ENCODE peak calls at places on chromosome 6, in four cellular contexts. E is mesendoderm, D is fibroblast of lung, K is mesenchymal stem cell. O is an unnamed sample. For H3K4me1, the result is how much of the 10 kb centered on the place peaks cover.

GRCh38 chr6:81075974-81076373 is 676.5 kb downstream of the TENT5A start:
- DNase-seq in E (peak), D (peak), K (peak), O (peak)

GRCh38 chr6:34140075-34140474 is 5.8 kb downstream of the GRM4 start:
- DNase-seq in E (no peak), D (no peak), K (no peak), O (no peak)

GRCh38 chr6:137013031-137013430 is 31.7 kb downstream of the IL20RA start:
- DNase-seq in E (no peak), D (no peak), K (no peak), O (no peak)

GRCh38 chr6:27260339-27260738 is 12.8 kb downstream of the PRSS16 start:
- DNase-seq in E (peak), D (no peak), K (no peak), O (peak)

GRCh38 chr6:43698584-43699349 is 11.2 kb upstream of the MRPS18A start:
- DNase-seq in E (peak), D (peak), K (peak), O (no peak)

GRCh38 chr6:158042245-158042798 is 60.7 kb downstream of the SYNJ2 start:
- DNase-seq in E (peak), D (peak), K (peak), O (peak)

GRCh38 chr6:31732029-31732428 is 2.9 kb upstream of the DDAH2 start:
- DNase-seq in E (no peak), D (no peak), K (no peak), O (no peak)

GRCh38 chr6:52407467-52407866 is 12.7 kb upstream of the EFHC1 start:
- DNase-seq in E (peak), D (peak), K (peak), O (peak)

GRCh38 chr6:30814137-30815084 is 69.9 kb upstream of the DDR1 start:
- DNase-seq in E (peak), D (peak), K (peak), O (peak)

GRCh38 chr6:5695260-5696245 is 311.2 kb downstream of the NRN1 start:
- DNase-seq in E (peak), D (peak), K (peak), O (peak)

GRCh38 chr6:33708516-33709204 is 2.8 kb downstream of the UQCC2 start:
- DNase-seq in E (no peak), D (no peak), K (no peak), O (no peak)

GRCh38 chr6:78810698-78811097 is 56.7 kb upstream of the IRAK1BP1 start:
- DNase-seq in E (no peak), D (no peak), K (no peak), O (peak)

GRCh38 chr6:33583591-33584155 is 3.6 kb upstream of the BAK1 start:
- DNase-seq in E (peak), D (no peak), K (peak), O (peak)

GRCh38 chr6:144062757-144063156 is 32.6 kb downstream of the SF3B5 start:
- DNase-seq in E (no peak), D (no peak), K (no peak), O (no peak)

GRCh38 chr6:78781001-78781400 is 86.3 kb upstream of the IRAK1BP1 start:
- DNase-seq in E (no peak), D (no peak), K (no peak), O (no peak)

GRCh38 chr6:24743265-24743943 is 24.4 kb upstream of the C6orf62 start:
- DNase-seq in E (peak), D (peak), K (peak), O (peak)

GRCh38 chr6:37779111-37779800 is 40.3 kb upstream of the ZFAND3 start:
- DNase-seq in E (no peak), D (no peak), K (no peak), O (peak)

GRCh38 chr6:169529931-169530761 is 171.7 kb downstream of the WDR27 start:
- DNase-seq in E (no peak), D (peak), K (no peak), O (peak)

GRCh38 chr6:131381694-131382093 is 191.3 kb upstream of the ARG1 start:
- DNase-seq in E (no peak), D (peak), K (no peak), O (no peak)

GRCh38 chr6:7201732-7202541 is 94.2 kb downstream of the RREB1 start:
- DNase-seq in E (no peak), D (no peak), K (no peak), O (no peak)

GRCh38 chr6:35077006-35077712 is 64.0 kb downstream of the TCP11 start:
- DNase-seq in E (peak), D (no peak), K (no peak), O (no peak)

GRCh38 chr6:2197177-2197671 is 48.2 kb downstream of the GMDS start:
- DNase-seq in E (peak), D (peak), K (peak), O (no peak)

GRCh38 chr6:84738996-84739865 is 25.2 kb downstream of the TBX18 start:
- DNase-seq in E (no peak), D (no peak), K (no peak), O (no peak)

DNA sequence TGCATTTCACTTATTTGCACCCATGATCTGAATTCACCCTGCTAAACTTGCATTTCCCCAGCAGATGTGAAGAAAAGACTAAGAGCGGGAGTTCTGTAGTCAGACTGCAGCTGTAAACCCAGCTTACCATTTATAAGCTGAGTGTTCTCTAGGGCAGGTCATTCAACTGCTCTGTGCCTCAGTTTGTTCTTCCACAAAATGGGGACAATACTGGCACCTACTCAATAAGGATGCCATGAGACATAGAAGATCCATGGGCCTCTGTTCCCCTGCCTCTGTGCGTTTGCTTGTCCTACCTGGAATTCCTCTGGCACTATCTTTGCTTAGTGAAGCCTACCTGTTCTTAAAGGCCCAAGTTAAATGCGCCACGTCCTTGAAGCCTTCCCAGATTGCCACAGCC is 12.2 kb upstream of the MDFI start:
- DNase-seq in E (no peak), D (no peak), K (no peak), O (no peak)
- H3K9ac ChIP-seq in E (no peak), D (no peak), K (no peak), O (no peak)

GRCh38 chr6:109477725-109478124 is 5.3 kb downstream of the ZBTB24 start:
- DNase-seq in E (peak), D (no peak), K (no peak), O (no peak)
- H3K4me3 ChIP-seq in E (no peak), D (no peak), K (peak), O (peak)

GRCh38 chr6:166555066-166555465 is 31.4 kb downstream of the RAMACL start:
- DNase-seq in E (no peak), D (no peak), K (no peak), O (no peak)
- H3K4me1 ChIP-seq in E (under half), D (under half), K (under half), O (under half)

GRCh38 chr6:165117121-165117520 is 192.3 kb downstream of the C6orf118 start:
- DNase-seq in E (peak), D (no peak), K (no peak), O (no peak)
- H3K9ac ChIP-seq in E (no peak), D (no peak), K (no peak), O (no peak)

GRCh38 chr6:28634758-28635546 is 109.3 kb downstream of the GPX5 start:
- DNase-seq in E (peak), D (peak), K (peak), O (peak)
- H3K4me3 ChIP-seq in E (peak), D (peak), K (peak), O (peak)

DNA sequence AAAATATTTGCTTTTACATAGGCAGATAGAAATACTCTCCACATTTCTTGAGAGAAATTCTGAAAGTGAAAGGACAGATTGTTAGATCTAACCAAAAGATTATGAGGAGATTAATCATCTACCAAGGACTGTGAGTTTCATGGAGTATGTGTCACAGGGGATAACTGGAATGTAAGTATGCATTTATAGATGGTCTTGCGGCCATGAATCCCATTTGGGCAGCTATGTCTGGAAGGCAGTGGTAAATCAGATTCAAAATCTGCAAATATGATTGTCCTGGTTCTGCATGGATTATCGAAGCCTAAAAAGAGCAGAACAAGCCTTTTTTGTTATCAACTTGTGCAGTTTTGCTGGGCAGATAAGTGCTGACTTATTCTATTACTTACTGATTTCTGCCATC is 293.8 kb downstream of the RFPL4B start:
- DNase-seq in E (no peak), D (peak), K (peak), O (peak)
- H3K4me1 ChIP-seq in E (under half), D (under half), K (under half), O (under half)

DNA sequence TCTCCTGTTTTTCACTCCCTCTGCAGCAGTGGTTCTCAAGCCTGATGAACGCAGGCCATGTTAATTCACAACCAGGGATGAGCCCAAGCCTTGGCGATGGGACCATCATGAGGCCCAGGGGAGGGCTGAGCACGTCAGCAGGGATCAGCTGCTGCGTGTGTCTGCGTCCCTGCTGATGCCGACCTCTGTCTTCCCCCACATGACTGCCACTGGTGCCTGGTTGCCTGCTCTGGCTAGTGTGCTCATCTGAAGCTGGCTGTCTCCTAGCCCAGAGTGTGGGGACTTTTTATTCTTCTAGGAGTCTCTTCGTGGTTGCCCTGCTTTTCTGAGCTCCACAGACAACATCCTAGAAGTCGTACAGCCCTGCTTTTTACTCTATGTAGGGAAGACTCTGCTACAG is 40.8 kb upstream of the KCNK16 start:
- DNase-seq in E (no peak), D (no peak), K (no peak), O (no peak)
- H3K9ac ChIP-seq in E (no peak), D (no peak), K (no peak), O (no peak)

GRCh38 chr6:42369568-42369967 is 82.2 kb downstream of the TRERF1 start:
- DNase-seq in E (no peak), D (no peak), K (no peak), O (no peak)

GRCh38 chr6:42366999-42367352 is 84.8 kb downstream of the TRERF1 start:
- DNase-seq in E (no peak), D (no peak), K (no peak), O (no peak)

GRCh38 chr6:42366011-42366705 is 85.6 kb downstream of the TRERF1 start:
- DNase-seq in E (no peak), D (no peak), K (no peak), O (no peak)

GRCh38 chr6:42367353-42368011 is 84.2 kb downstream of the TRERF1 start:
- DNase-seq in E (no peak), D (peak), K (peak), O (peak)

GRCh38 chr6:42368156-42368555 is 83.6 kb downstream of the TRERF1 start:
- DNase-seq in E (no peak), D (no peak), K (no peak), O (no peak)
- H3K4me3 ChIP-seq in E (no peak), D (no peak), K (no peak), O (no peak)

GRCh38 chr6:111175135-111175534 is 87.8 kb downstream of the SLC16A10 start:
- DNase-seq in E (no peak), D (peak), K (no peak), O (peak)
- H3K4me1 ChIP-seq in E (under half), D (under half), K (under half), O (under half)